ENCODE peak calls at places on chromosome 11, in five cellular contexts. One of them, this sample, is unnamed.

GRCh38 chr11:73017024-73017751 is 124.9 kb downstream of the FCHSD2 start:
- DNase-seq in GM23338: no peak
- DNase-seq in cardiac muscle cell: no peak
- DNase-seq in HFF-Myc: no peak
- DNase-seq in fibroblast of villous mesenchyme: no peak
- DNase-seq in this sample: no peak

GRCh38 chr11:47980907-47981621 is 705 bp downstream of the PTPRJ start:
- DNase-seq in GM23338: peak
- DNase-seq in cardiac muscle cell: peak
- DNase-seq in HFF-Myc: no peak
- DNase-seq in fibroblast of villous mesenchyme: peak
- DNase-seq in this sample: no peak

GRCh38 chr11:114416441-114416928 is 16.0 kb downstream of the RBM7 start:
- DNase-seq in GM23338: no peak
- DNase-seq in cardiac muscle cell: peak
- DNase-seq in HFF-Myc: no peak
- DNase-seq in fibroblast of villous mesenchyme: peak
- DNase-seq in this sample: no peak

GRCh38 chr11:33701831-33702230 is 1.2 kb upstream of the C11orf91 start:
- DNase-seq in GM23338: no peak
- DNase-seq in cardiac muscle cell: peak
- DNase-seq in HFF-Myc: no peak
- DNase-seq in fibroblast of villous mesenchyme: peak
- DNase-seq in this sample: peak

GRCh38 chr11:84566681-84567080 is 1060.5 kb downstream of the DLG2 start:
- DNase-seq in GM23338: no peak
- DNase-seq in cardiac muscle cell: no peak
- DNase-seq in HFF-Myc: no peak
- DNase-seq in fibroblast of villous mesenchyme: no peak
- DNase-seq in this sample: no peak

GRCh38 chr11:125373426-125374391 is 122.4 kb downstream of the FEZ1 start:
- DNase-seq in GM23338: no peak
- DNase-seq in cardiac muscle cell: peak
- DNase-seq in HFF-Myc: no peak
- DNase-seq in fibroblast of villous mesenchyme: peak
- DNase-seq in this sample: no peak

GRCh38 chr11:75072582-75072981 is 24.1 kb downstream of the OR2AT4 start:
- DNase-seq in GM23338: peak
- DNase-seq in cardiac muscle cell: no peak
- DNase-seq in HFF-Myc: no peak
- DNase-seq in fibroblast of villous mesenchyme: no peak
- DNase-seq in this sample: no peak

GRCh38 chr11:17972987-17973386 is 39.9 kb downstream of the SERGEF start:
- DNase-seq in GM23338: peak
- DNase-seq in cardiac muscle cell: peak
- DNase-seq in HFF-Myc: peak
- DNase-seq in fibroblast of villous mesenchyme: peak
- DNase-seq in this sample: no peak

GRCh38 chr11:77377734-77378133 is 76.2 kb upstream of the GDPD4 start:
- DNase-seq in GM23338: no peak
- DNase-seq in cardiac muscle cell: no peak
- DNase-seq in HFF-Myc: no peak
- DNase-seq in fibroblast of villous mesenchyme: no peak
- DNase-seq in this sample: no peak

GRCh38 chr11:36741515-36741914 is 143.5 kb upstream of the RAG2 start:
- DNase-seq in GM23338: no peak
- DNase-seq in cardiac muscle cell: no peak
- DNase-seq in HFF-Myc: no peak
- DNase-seq in fibroblast of villous mesenchyme: no peak
- DNase-seq in this sample: no peak

GRCh38 chr11:118401880-118402590 is 629 bp downstream of the ATP5MG start:
- DNase-seq in GM23338: peak
- DNase-seq in cardiac muscle cell: peak
- DNase-seq in HFF-Myc: no peak
- DNase-seq in fibroblast of villous mesenchyme: peak
- DNase-seq in this sample: no peak

GRCh38 chr11:108496643-108497256 is 1.4 kb downstream of the POGLUT3 start:
- DNase-seq in GM23338: no peak
- DNase-seq in cardiac muscle cell: peak
- DNase-seq in HFF-Myc: no peak
- DNase-seq in fibroblast of villous mesenchyme: peak
- DNase-seq in this sample: peak

GRCh38 chr11:64926689-64927088 is 2.2 kb downstream of the PPP2R5B start:
- DNase-seq in GM23338: no peak
- DNase-seq in cardiac muscle cell: no peak
- DNase-seq in HFF-Myc: no peak
- DNase-seq in fibroblast of villous mesenchyme: no peak
- DNase-seq in this sample: no peak

GRCh38 chr11:109696191-109696897 is 274.4 kb downstream of the C11orf87 start:
- DNase-seq in GM23338: no peak
- DNase-seq in cardiac muscle cell: peak
- DNase-seq in HFF-Myc: no peak
- DNase-seq in fibroblast of villous mesenchyme: no peak
- DNase-seq in this sample: no peak

GRCh38 chr11:2265396-2265795 is 5.0 kb downstream of the ASCL2 start:
- DNase-seq in GM23338: no peak
- DNase-seq in cardiac muscle cell: no peak
- DNase-seq in HFF-Myc: no peak
- DNase-seq in fibroblast of villous mesenchyme: no peak
- DNase-seq in this sample: no peak

GRCh38 chr11:106603971-106604370 is 414.3 kb downstream of the GUCY1A2 start:
- DNase-seq in GM23338: no peak
- DNase-seq in cardiac muscle cell: no peak
- DNase-seq in HFF-Myc: no peak
- DNase-seq in fibroblast of villous mesenchyme: no peak
- DNase-seq in this sample: no peak

GRCh38 chr11:8060146-8060719 is 20.8 kb upstream of the TUB start:
- DNase-seq in GM23338: no peak
- DNase-seq in cardiac muscle cell: no peak
- DNase-seq in HFF-Myc: no peak
- DNase-seq in fibroblast of villous mesenchyme: no peak
- DNase-seq in this sample: no peak

GRCh38 chr11:20397281-20397680 is 9.8 kb downstream of the PRMT3 start:
- DNase-seq in GM23338: peak
- DNase-seq in cardiac muscle cell: peak
- DNase-seq in HFF-Myc: peak
- DNase-seq in fibroblast of villous mesenchyme: peak
- DNase-seq in this sample: no peak

GRCh38 chr11:107741044-107741823 is 29.4 kb upstream of the SLN start:
- DNase-seq in GM23338: peak
- DNase-seq in cardiac muscle cell: peak
- DNase-seq in HFF-Myc: peak
- DNase-seq in fibroblast of villous mesenchyme: peak
- DNase-seq in this sample: peak

GRCh38 chr11:111409915-111410314 is 30.8 kb upstream of the POU2AF1 start:
- DNase-seq in GM23338: no peak
- DNase-seq in cardiac muscle cell: no peak
- DNase-seq in HFF-Myc: no peak
- DNase-seq in fibroblast of villous mesenchyme: no peak
- DNase-seq in this sample: no peak

GRCh38 chr11:73210916-73211667 is 7.0 kb upstream of the P2RY2 start:
- DNase-seq in GM23338: no peak
- DNase-seq in cardiac muscle cell: no peak
- DNase-seq in HFF-Myc: no peak
- DNase-seq in fibroblast of villous mesenchyme: peak
- DNase-seq in this sample: no peak

GRCh38 chr11:12448131-12448939 is 71.0 kb downstream of the PARVA start:
- DNase-seq in GM23338: no peak
- DNase-seq in cardiac muscle cell: no peak
- DNase-seq in HFF-Myc: no peak
- DNase-seq in fibroblast of villous mesenchyme: no peak
- DNase-seq in this sample: no peak
- H3K4me3 ChIP-seq in GM23338: no peak
- H3K4me3 ChIP-seq in cardiac muscle cell: no peak
- H3K4me3 ChIP-seq in HFF-Myc: no peak
- H3K4me3 ChIP-seq in fibroblast of villous mesenchyme: no peak
- H3K4me3 ChIP-seq in this sample: no peak

DNA sequence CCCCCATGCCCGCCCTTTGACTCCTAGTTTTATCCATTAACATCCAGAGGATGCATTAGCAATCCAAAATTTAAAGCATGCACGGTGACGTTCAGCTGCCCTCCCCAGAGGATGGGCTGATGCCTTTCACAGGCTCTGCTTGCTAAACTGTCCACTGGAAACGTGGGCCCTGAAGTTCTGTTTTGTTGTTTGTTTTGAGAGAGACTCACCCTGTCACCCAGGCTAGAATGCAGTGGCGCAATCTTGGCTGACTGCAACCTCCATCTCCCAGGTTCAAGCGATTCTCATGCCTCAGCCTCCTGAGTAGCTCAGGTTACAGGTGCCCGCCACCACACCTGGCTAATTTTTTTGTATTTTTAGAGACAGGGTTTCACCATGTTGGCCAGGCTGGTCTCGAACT is 39.3 kb downstream of the NFRKB start:
- DNase-seq in GM23338: no peak
- DNase-seq in cardiac muscle cell: no peak
- DNase-seq in HFF-Myc: no peak
- DNase-seq in fibroblast of villous mesenchyme: no peak
- DNase-seq in this sample: no peak
- TF ChIP-seq CTCF in GM23338: no peak
- TF ChIP-seq CTCF in cardiac muscle cell: no peak
- TF ChIP-seq CTCF in HFF-Myc: no peak
- TF ChIP-seq CTCF in fibroblast of villous mesenchyme: no peak
- TF ChIP-seq CTCF in this sample: no peak

GRCh38 chr11:115552773-115553438 is 48.7 kb upstream of the CADM1 start:
- DNase-seq in GM23338: no peak
- DNase-seq in cardiac muscle cell: no peak
- DNase-seq in HFF-Myc: no peak
- DNase-seq in fibroblast of villous mesenchyme: no peak
- DNase-seq in this sample: no peak

GRCh38 chr11:115552151-115552550 is 47.9 kb upstream of the CADM1 start:
- DNase-seq in GM23338: no peak
- DNase-seq in cardiac muscle cell: no peak
- DNase-seq in HFF-Myc: no peak
- DNase-seq in fibroblast of villous mesenchyme: no peak
- DNase-seq in this sample: no peak

GRCh38 chr11:115550291-115551059 is 46.3 kb upstream of the CADM1 start:
- DNase-seq in GM23338: no peak
- DNase-seq in cardiac muscle cell: no peak
- DNase-seq in HFF-Myc: no peak
- DNase-seq in fibroblast of villous mesenchyme: no peak
- DNase-seq in this sample: no peak

GRCh38 chr11:115545811-115546210 is 41.6 kb upstream of the CADM1 start:
- DNase-seq in GM23338: no peak
- DNase-seq in cardiac muscle cell: no peak
- DNase-seq in HFF-Myc: no peak
- DNase-seq in fibroblast of villous mesenchyme: no peak
- DNase-seq in this sample: no peak

DNA sequence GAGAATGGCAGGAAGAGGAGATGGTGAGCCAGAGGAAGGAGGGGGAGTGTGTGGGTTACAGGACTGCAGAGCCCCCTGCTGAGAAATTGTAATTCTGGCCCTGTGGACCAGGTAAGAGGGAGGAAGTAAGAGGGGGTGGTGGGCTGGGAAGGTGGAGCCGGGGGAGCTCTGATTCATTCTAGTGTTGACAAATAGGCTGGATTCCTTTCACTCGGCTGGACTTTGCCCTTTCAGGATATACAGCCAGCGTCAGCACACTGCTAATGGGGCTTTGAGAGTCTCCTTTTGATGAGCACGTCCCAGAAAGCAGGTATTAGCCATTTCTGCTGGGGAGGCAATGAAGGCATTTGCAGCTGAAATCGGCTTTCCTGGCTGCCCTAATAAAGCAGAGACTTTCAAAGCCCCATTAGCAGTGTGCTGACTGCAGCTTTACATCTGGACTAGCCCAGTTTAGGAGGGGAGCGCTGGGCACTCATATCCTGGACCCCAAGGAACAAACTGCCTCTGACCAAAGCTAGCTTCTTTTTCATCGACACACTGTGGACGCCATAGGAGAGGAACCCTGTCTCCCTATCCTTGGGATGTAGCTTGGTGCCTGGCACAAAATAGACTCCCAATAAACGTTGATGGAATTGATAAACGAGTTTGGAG is 44.8 kb upstream of the CADM1 start:
- DNase-seq in GM23338: peak
- DNase-seq in cardiac muscle cell: no peak
- DNase-seq in HFF-Myc: no peak
- DNase-seq in fibroblast of villous mesenchyme: no peak
- DNase-seq in this sample: no peak
- H3K4me3 ChIP-seq in GM23338: peak
- H3K4me3 ChIP-seq in cardiac muscle cell: no peak
- H3K4me3 ChIP-seq in HFF-Myc: no peak
- H3K4me3 ChIP-seq in fibroblast of villous mesenchyme: no peak
- H3K4me3 ChIP-seq in this sample: no peak

GRCh38 chr11:126990716-126991480 is 9.7 kb downstream of the KIRREL3 start:
- DNase-seq in GM23338: no peak
- DNase-seq in cardiac muscle cell: no peak
- DNase-seq in HFF-Myc: no peak
- DNase-seq in fibroblast of villous mesenchyme: no peak
- DNase-seq in this sample: no peak
- TF ChIP-seq CTCF in GM23338: no peak
- TF ChIP-seq CTCF in cardiac muscle cell: peak
- TF ChIP-seq CTCF in HFF-Myc: no peak
- TF ChIP-seq CTCF in fibroblast of villous mesenchyme: no peak
- TF ChIP-seq CTCF in this sample: no peak

This sample was measured in LNCaP clone FGC.